ENCODE peak calls at places on chromosomes 5 and 9, in eight cellular contexts. One of them, this sample, is unnamed.

GRCh38 chr5:36079200-36079761 is 12.6 kb upstream of the UGT3A2 start:
- DNase-seq in NB4: peak; percentile 66
- DNase-seq in activated T-cell treated with anti-CD3 and anti-CD28 coated beads, Interleukin-2, amount 50 U/mL, for 1 hour: no peak
- DNase-seq in NCI-H1092 treated with DMSO at 0.1 percent for 48 hours: peak; percentile 68
- DNase-seq in lung: no peak
- DNase-seq in epithelial cell of esophagus: peak; percentile 73
- DNase-seq in ecto neural progenitor cell: peak; percentile 52
- DNase-seq in AG08395: peak; percentile 74
- DNase-seq in this sample: peak; percentile 44

GRCh38 chr5:156272139-156272538 is 54.8 kb upstream of the SGCD start:
- DNase-seq in epithelial cell of esophagus: no peak
- DNase-seq in ecto neural progenitor cell: no peak
- DNase-seq in NB4: no peak
- DNase-seq in AG08395: no peak
- DNase-seq in activated T-cell treated with anti-CD3 and anti-CD28 coated beads, Interleukin-2, amount 50 U/mL, for 1 hour: no peak
- DNase-seq in NCI-H1092 treated with DMSO at 0.1 percent for 48 hours: no peak
- DNase-seq in lung: no peak
- DNase-seq in this sample: no peak

GRCh38 chr5:95822038-95822407 is 503 bp downstream of the GLRX start:
- DNase-seq in ecto neural progenitor cell: peak; percentile 71
- DNase-seq in epithelial cell of esophagus: peak; percentile 36
- DNase-seq in activated T-cell treated with anti-CD3 and anti-CD28 coated beads, Interleukin-2, amount 50 U/mL, for 1 hour: no peak
- DNase-seq in lung: no peak
- DNase-seq in NCI-H1092 treated with DMSO at 0.1 percent for 48 hours: peak; percentile 27
- DNase-seq in AG08395: peak; percentile 48
- DNase-seq in NB4: peak; percentile 92
- DNase-seq in this sample: peak; percentile 37

GRCh38 chr5:59673438-59674058 is 220.0 kb downstream of the PDE4D start:
- DNase-seq in epithelial cell of esophagus: peak; percentile 61
- DNase-seq in activated T-cell treated with anti-CD3 and anti-CD28 coated beads, Interleukin-2, amount 50 U/mL, for 1 hour: no peak
- DNase-seq in AG08395: peak; percentile 49
- DNase-seq in NCI-H1092 treated with DMSO at 0.1 percent for 48 hours: peak; percentile 37
- DNase-seq in lung: no peak
- DNase-seq in ecto neural progenitor cell: no peak
- DNase-seq in NB4: peak; percentile 56
- DNase-seq in this sample: no peak

GRCh38 chr9:6641961-6642360 is 3.6 kb downstream of the GLDC start:
- DNase-seq in lung: no peak
- DNase-seq in NB4: no peak
- DNase-seq in AG08395: no peak
- DNase-seq in NCI-H1092 treated with DMSO at 0.1 percent for 48 hours: no peak
- DNase-seq in epithelial cell of esophagus: peak; percentile 29
- DNase-seq in activated T-cell treated with anti-CD3 and anti-CD28 coated beads, Interleukin-2, amount 50 U/mL, for 1 hour: no peak
- DNase-seq in ecto neural progenitor cell: no peak
- DNase-seq in this sample: no peak

GRCh38 chr5:177303925-177304391 is 359 bp downstream of the PRELID1 start:
- DNase-seq in NCI-H1092 treated with DMSO at 0.1 percent for 48 hours: peak; percentile 4
- DNase-seq in activated T-cell treated with anti-CD3 and anti-CD28 coated beads, Interleukin-2, amount 50 U/mL, for 1 hour: no peak
- DNase-seq in AG08395: no peak
- DNase-seq in lung: no peak
- DNase-seq in ecto neural progenitor cell: no peak
- DNase-seq in epithelial cell of esophagus: no peak
- DNase-seq in NB4: peak; percentile 46
- DNase-seq in this sample: no peak

GRCh38 chr5:79225026-79225425 is 10.9 kb upstream of the JMY start:
- DNase-seq in epithelial cell of esophagus: peak; percentile 63
- DNase-seq in activated T-cell treated with anti-CD3 and anti-CD28 coated beads, Interleukin-2, amount 50 U/mL, for 1 hour: no peak
- DNase-seq in NB4: no peak
- DNase-seq in lung: no peak
- DNase-seq in AG08395: peak; percentile 50
- DNase-seq in ecto neural progenitor cell: no peak
- DNase-seq in NCI-H1092 treated with DMSO at 0.1 percent for 48 hours: no peak
- DNase-seq in this sample: no peak

GRCh38 chr5:35294017-35294416 is 63.7 kb upstream of the PRLR start:
- DNase-seq in NCI-H1092 treated with DMSO at 0.1 percent for 48 hours: no peak
- DNase-seq in activated T-cell treated with anti-CD3 and anti-CD28 coated beads, Interleukin-2, amount 50 U/mL, for 1 hour: no peak
- DNase-seq in lung: no peak
- DNase-seq in AG08395: no peak
- DNase-seq in epithelial cell of esophagus: no peak
- DNase-seq in NB4: no peak
- DNase-seq in ecto neural progenitor cell: no peak
- DNase-seq in this sample: no peak

GRCh38 chr5:149487672-149488071 is 63.6 kb downstream of the CSNK1A1 start:
- DNase-seq in lung: no peak
- DNase-seq in NB4: no peak
- DNase-seq in activated T-cell treated with anti-CD3 and anti-CD28 coated beads, Interleukin-2, amount 50 U/mL, for 1 hour: no peak
- DNase-seq in AG08395: no peak
- DNase-seq in NCI-H1092 treated with DMSO at 0.1 percent for 48 hours: no peak
- DNase-seq in ecto neural progenitor cell: no peak
- DNase-seq in epithelial cell of esophagus: no peak
- DNase-seq in this sample: no peak

GRCh38 chr9:130946778-130947617 is 8.0 kb upstream of the FIBCD1 start:
- DNase-seq in NCI-H1092 treated with DMSO at 0.1 percent for 48 hours: no peak
- DNase-seq in NB4: no peak
- DNase-seq in AG08395: no peak
- DNase-seq in epithelial cell of esophagus: peak; percentile 85
- DNase-seq in activated T-cell treated with anti-CD3 and anti-CD28 coated beads, Interleukin-2, amount 50 U/mL, for 1 hour: no peak
- DNase-seq in lung: no peak
- DNase-seq in ecto neural progenitor cell: no peak
- DNase-seq in this sample: peak; percentile 67

GRCh38 chr5:178589180-178590140 is 733 bp downstream of the COL23A1 start:
- DNase-seq in NB4: peak; percentile 77
- DNase-seq in ecto neural progenitor cell: no peak
- DNase-seq in activated T-cell treated with anti-CD3 and anti-CD28 coated beads, Interleukin-2, amount 50 U/mL, for 1 hour: peak; percentile 22
- DNase-seq in epithelial cell of esophagus: peak; percentile 51
- DNase-seq in NCI-H1092 treated with DMSO at 0.1 percent for 48 hours: peak; percentile 1
- DNase-seq in AG08395: peak; percentile 62
- DNase-seq in lung: no peak
- DNase-seq in this sample: no peak

GRCh38 chr5:59758566-59758965 is 135.0 kb downstream of the PDE4D start:
- DNase-seq in AG08395: no peak
- DNase-seq in ecto neural progenitor cell: no peak
- DNase-seq in activated T-cell treated with anti-CD3 and anti-CD28 coated beads, Interleukin-2, amount 50 U/mL, for 1 hour: no peak
- DNase-seq in NB4: no peak
- DNase-seq in NCI-H1092 treated with DMSO at 0.1 percent for 48 hours: no peak
- DNase-seq in epithelial cell of esophagus: peak; percentile 83
- DNase-seq in lung: no peak
- DNase-seq in this sample: no peak

GRCh38 chr5:152271420-152271819 is 133.7 kb downstream of the NMUR2 start:
- DNase-seq in AG08395: no peak
- DNase-seq in activated T-cell treated with anti-CD3 and anti-CD28 coated beads, Interleukin-2, amount 50 U/mL, for 1 hour: no peak
- DNase-seq in NB4: peak; percentile 52
- DNase-seq in ecto neural progenitor cell: peak; percentile 53
- DNase-seq in epithelial cell of esophagus: peak; percentile 38
- DNase-seq in lung: no peak
- DNase-seq in NCI-H1092 treated with DMSO at 0.1 percent for 48 hours: peak; percentile 19
- DNase-seq in this sample: no peak

GRCh38 chr9:123528521-123528920 is 172.5 kb downstream of the CRB2 start:
- DNase-seq in epithelial cell of esophagus: no peak
- DNase-seq in AG08395: no peak
- DNase-seq in NB4: no peak
- DNase-seq in lung: no peak
- DNase-seq in activated T-cell treated with anti-CD3 and anti-CD28 coated beads, Interleukin-2, amount 50 U/mL, for 1 hour: no peak
- DNase-seq in NCI-H1092 treated with DMSO at 0.1 percent for 48 hours: no peak
- DNase-seq in ecto neural progenitor cell: no peak
- DNase-seq in this sample: no peak

GRCh38 chr5:31783762-31784161 is 144.8 kb downstream of the PDZD2 start:
- DNase-seq in activated T-cell treated with anti-CD3 and anti-CD28 coated beads, Interleukin-2, amount 50 U/mL, for 1 hour: no peak
- DNase-seq in lung: no peak
- DNase-seq in AG08395: no peak
- DNase-seq in ecto neural progenitor cell: no peak
- DNase-seq in NCI-H1092 treated with DMSO at 0.1 percent for 48 hours: no peak
- DNase-seq in NB4: no peak
- DNase-seq in epithelial cell of esophagus: peak; percentile 9
- DNase-seq in this sample: no peak

GRCh38 chr9:21081999-21082398 is 4.3 kb upstream of the IFNB1 start:
- DNase-seq in NCI-H1092 treated with DMSO at 0.1 percent for 48 hours: no peak
- DNase-seq in lung: no peak
- DNase-seq in ecto neural progenitor cell: no peak
- DNase-seq in epithelial cell of esophagus: no peak
- DNase-seq in NB4: peak; percentile 92
- DNase-seq in AG08395: no peak
- DNase-seq in activated T-cell treated with anti-CD3 and anti-CD28 coated beads, Interleukin-2, amount 50 U/mL, for 1 hour: no peak
- DNase-seq in this sample: no peak

GRCh38 chr9:96674914-96675538 is 19.9 kb upstream of the PRXL2C start:
- DNase-seq in NB4: no peak
- DNase-seq in NCI-H1092 treated with DMSO at 0.1 percent for 48 hours: no peak
- DNase-seq in AG08395: peak; percentile 41
- DNase-seq in ecto neural progenitor cell: no peak
- DNase-seq in lung: no peak
- DNase-seq in activated T-cell treated with anti-CD3 and anti-CD28 coated beads, Interleukin-2, amount 50 U/mL, for 1 hour: no peak
- DNase-seq in epithelial cell of esophagus: peak; percentile 79
- DNase-seq in this sample: peak; percentile 60

GRCh38 chr5:169803077-169803981 is 166.3 kb downstream of the DOCK2 start:
- DNase-seq in lung: peak; percentile 34
- DNase-seq in ecto neural progenitor cell: no peak
- DNase-seq in epithelial cell of esophagus: peak; percentile 81
- DNase-seq in activated T-cell treated with anti-CD3 and anti-CD28 coated beads, Interleukin-2, amount 50 U/mL, for 1 hour: no peak
- DNase-seq in NB4: peak; percentile 94
- DNase-seq in NCI-H1092 treated with DMSO at 0.1 percent for 48 hours: no peak
- DNase-seq in AG08395: peak; percentile 90
- DNase-seq in this sample: peak; percentile 92

GRCh38 chr9:68496356-68496755 is 44.3 kb downstream of the TMEM252 start:
- DNase-seq in ecto neural progenitor cell: no peak
- DNase-seq in NCI-H1092 treated with DMSO at 0.1 percent for 48 hours: no peak
- DNase-seq in lung: no peak
- DNase-seq in activated T-cell treated with anti-CD3 and anti-CD28 coated beads, Interleukin-2, amount 50 U/mL, for 1 hour: no peak
- DNase-seq in NB4: no peak
- DNase-seq in AG08395: no peak
- DNase-seq in epithelial cell of esophagus: no peak
- DNase-seq in this sample: no peak

GRCh38 chr9:84314306-84314705 is 26.3 kb downstream of the SLC28A3 start:
- DNase-seq in activated T-cell treated with anti-CD3 and anti-CD28 coated beads, Interleukin-2, amount 50 U/mL, for 1 hour: no peak
- DNase-seq in AG08395: no peak
- DNase-seq in NB4: no peak
- DNase-seq in ecto neural progenitor cell: no peak
- DNase-seq in NCI-H1092 treated with DMSO at 0.1 percent for 48 hours: no peak
- DNase-seq in epithelial cell of esophagus: no peak
- DNase-seq in lung: no peak
- DNase-seq in this sample: no peak

GRCh38 chr9:29669613-29670012 is 2096.3 kb upstream of the C9orf72 start:
- DNase-seq in AG08395: no peak
- DNase-seq in lung: no peak
- DNase-seq in NCI-H1092 treated with DMSO at 0.1 percent for 48 hours: no peak
- DNase-seq in activated T-cell treated with anti-CD3 and anti-CD28 coated beads, Interleukin-2, amount 50 U/mL, for 1 hour: no peak
- DNase-seq in epithelial cell of esophagus: no peak
- DNase-seq in ecto neural progenitor cell: no peak
- DNase-seq in NB4: no peak
- DNase-seq in this sample: no peak

GRCh38 chr9:98795970-98796363 is 388 bp downstream of the ANKS6 start:
- DNase-seq in NCI-H1092 treated with DMSO at 0.1 percent for 48 hours: no peak
- DNase-seq in lung: no peak
- DNase-seq in ecto neural progenitor cell: peak; percentile 55
- DNase-seq in AG08395: peak; percentile 24
- DNase-seq in activated T-cell treated with anti-CD3 and anti-CD28 coated beads, Interleukin-2, amount 50 U/mL, for 1 hour: peak; percentile 46
- DNase-seq in NB4: peak; percentile 29
- DNase-seq in epithelial cell of esophagus: peak; percentile 36
- DNase-seq in this sample: no peak

GRCh38 chr9:136220017-136220729 is 15.2 kb upstream of the LHX3 start:
- DNase-seq in NB4: peak; percentile 94
- DNase-seq in ecto neural progenitor cell: no peak
- DNase-seq in lung: no peak
- DNase-seq in AG08395: no peak
- DNase-seq in NCI-H1092 treated with DMSO at 0.1 percent for 48 hours: no peak
- DNase-seq in epithelial cell of esophagus: peak; percentile 83
- DNase-seq in activated T-cell treated with anti-CD3 and anti-CD28 coated beads, Interleukin-2, amount 50 U/mL, for 1 hour: peak; percentile 36
- DNase-seq in this sample: peak; percentile 63

GRCh38 chr5:149203896-149204544 is 62.7 kb downstream of the ABLIM3 start:
- DNase-seq in ecto neural progenitor cell: no peak
- DNase-seq in NB4: no peak
- DNase-seq in lung: no peak
- DNase-seq in NCI-H1092 treated with DMSO at 0.1 percent for 48 hours: no peak
- DNase-seq in AG08395: peak; percentile 38
- DNase-seq in epithelial cell of esophagus: peak; percentile 79
- DNase-seq in activated T-cell treated with anti-CD3 and anti-CD28 coated beads, Interleukin-2, amount 50 U/mL, for 1 hour: no peak
- DNase-seq in this sample: no peak

GRCh38 chr9:92483896-92484545 is 1.7 kb upstream of the ASPN start:
- DNase-seq in lung: no peak
- DNase-seq in epithelial cell of esophagus: no peak
- DNase-seq in NCI-H1092 treated with DMSO at 0.1 percent for 48 hours: no peak
- DNase-seq in NB4: no peak
- DNase-seq in ecto neural progenitor cell: no peak
- DNase-seq in AG08395: peak; percentile 37
- DNase-seq in activated T-cell treated with anti-CD3 and anti-CD28 coated beads, Interleukin-2, amount 50 U/mL, for 1 hour: no peak
- DNase-seq in this sample: peak; percentile 37

This sample was measured in PC-9.